ENCODE peak calls at places on chromosomes 5 and 9, in seven cellular contexts. D is stimulated activated CD8-positive, alpha-beta memory T cell treated with anti-CD3 and anti-CD28 coated beads, Interleukin-2, amount 100 ng/mL, for 1 hour; H is left cardiac atrium; K is stimulated activated CD4-positive, alpha-beta T cell treated with anti-CD3 and anti-CD28 coated beads, Interleukin-15, amount 100 ng/mL, for 1 hour; F is Karpas-422; B is HuH-7.5; Y is foreskin fibroblast. U is an unnamed sample.

GRCh38 chr9:33103381-33104110 is 27.1 kb upstream of the SMU1 start:
- DNase-seq in K (no peak), D (no peak), B (no peak), Y (peak), H (no peak), F (no peak), U (no peak)

GRCh38 chr5:131466171-131466766 is 168.8 kb downstream of the RAPGEF6 start:
- DNase-seq in H (no peak), Y (peak), F (no peak), D (no peak), B (no peak), K (no peak), U (no peak)

GRCh38 chr9:78130004-78130403 is 98.4 kb upstream of the GNAQ start:
- DNase-seq in F (peak), D (no peak), H (peak), Y (no peak), K (no peak), B (no peak), U (peak)

GRCh38 chr9:93701494-93702218 is 125.3 kb downstream of the PHF2 start:
- DNase-seq in F (no peak), D (no peak), H (no peak), K (no peak), B (no peak), Y (no peak), U (no peak)

GRCh38 chr5:171312129-171312819 is 3.2 kb downstream of the TLX3 start:
- DNase-seq in Y (peak), B (no peak), H (no peak), D (no peak), K (no peak), F (no peak), U (no peak)

GRCh38 chr5:1325191-1325741 is 19.6 kb downstream of the CLPTM1L start:
- DNase-seq in K (no peak), Y (no peak), F (no peak), B (no peak), D (no peak), H (no peak), U (no peak)

GRCh38 chr5:174229640-174230350 is 184.3 kb downstream of the NSG2 start:
- DNase-seq in Y (peak), H (peak), K (no peak), F (no peak), B (no peak), D (no peak), U (no peak)

GRCh38 chr5:42423285-42424152 is at the start of gene GHR:
- DNase-seq in D (no peak), H (peak), F (no peak), K (no peak), Y (peak), B (peak), U (peak)

GRCh38 chr5:1840741-1841521 is 39.7 kb downstream of the NDUFS6 start:
- DNase-seq in H (peak), B (no peak), K (no peak), F (no peak), D (no peak), Y (peak), U (peak)

GRCh38 chr9:115133649-115134048 is 15.7 kb upstream of the TNC start:
- DNase-seq in F (no peak), Y (peak), B (no peak), D (no peak), H (no peak), K (no peak), U (no peak)

GRCh38 chr9:72982161-72982799 is 29.4 kb upstream of the ALDH1A1 start:
- DNase-seq in D (no peak), H (no peak), B (no peak), Y (peak), F (no peak), K (no peak), U (no peak)

GRCh38 chr5:445591-445990 is 2.6 kb downstream of the EXOC3 start:
- DNase-seq in D (no peak), K (no peak), Y (no peak), F (no peak), B (no peak), H (peak), U (peak)

GRCh38 chr5:44845777-44846176 is 37.0 kb downstream of the MRPS30 start:
- DNase-seq in B (no peak), Y (no peak), F (no peak), H (no peak), K (no peak), D (no peak), U (no peak)

GRCh38 chr5:133952729-133953567 is 15.5 kb downstream of the C5orf15 start:
- DNase-seq in H (peak), Y (peak), F (no peak), B (no peak), K (no peak), D (no peak), U (peak)

GRCh38 chr9:27460225-27461023 is 63.7 kb upstream of the IFNK start:
- DNase-seq in H (peak), F (peak), D (no peak), K (no peak), B (no peak), Y (peak), U (no peak)

GRCh38 chr5:159403906-159404641 is 73.8 kb upstream of the IL12B start:
- DNase-seq in H (no peak), Y (no peak), F (no peak), K (no peak), D (no peak), B (no peak), U (no peak)

GRCh38 chr9:112145886-112146285 is 29.2 kb downstream of the SUSD1 start:
- DNase-seq in H (no peak), D (no peak), K (no peak), B (no peak), Y (no peak), F (no peak), U (no peak)

GRCh38 chr9:110994771-110995241 is 43.5 kb downstream of the LPAR1 start:
- DNase-seq in D (no peak), F (no peak), Y (peak), B (no peak), K (no peak), H (no peak), U (no peak)

U was measured in Right ventricle myocardium superior.